ENCODE peak calls at places on chromosomes 16 and 17, in ten cellular contexts. One of them, this sample, is unnamed.

GRCh38 chr16:22813946-22814325 is at the start of gene HS3ST2:
- DNase-seq in uterus: no peak
- DNase-seq in GM19239: no peak
- DNase-seq in effector memory CD8-positive, alpha-beta T cell: no peak
- DNase-seq in fibroblast of mammary gland: peak; percentile 26
- DNase-seq in stimulated activated CD8-positive, alpha-beta memory T cell treated with anti-CD3 and anti-CD28 coated beads, Interleukin-12 subunit alpha, Interleukin-12 subunit beta, amount 100 ng/mL, for 4 hours: no peak
- DNase-seq in naive thymus-derived CD8-positive, alpha-beta T cell: no peak
- DNase-seq in NCI-H69: peak; percentile 53
- DNase-seq in NCI-H345: peak; percentile 9
- DNase-seq in left ventricle myocardium inferior: peak; percentile 35
- DNase-seq in this sample: no peak

GRCh38 chr16:88966986-88967799 is 9.8 kb downstream of the CBFA2T3 start:
- DNase-seq in fibroblast of mammary gland: no peak
- DNase-seq in left ventricle myocardium inferior: no peak
- DNase-seq in GM19239: no peak
- DNase-seq in NCI-H345: no peak
- DNase-seq in effector memory CD8-positive, alpha-beta T cell: no peak
- DNase-seq in NCI-H69: no peak
- DNase-seq in naive thymus-derived CD8-positive, alpha-beta T cell: no peak
- DNase-seq in stimulated activated CD8-positive, alpha-beta memory T cell treated with anti-CD3 and anti-CD28 coated beads, Interleukin-12 subunit alpha, Interleukin-12 subunit beta, amount 100 ng/mL, for 4 hours: no peak
- DNase-seq in uterus: no peak
- DNase-seq in this sample: no peak

GRCh38 chr17:50707296-50708049 is at the start of gene ANKRD40:
- DNase-seq in fibroblast of mammary gland: peak; percentile 91
- DNase-seq in naive thymus-derived CD8-positive, alpha-beta T cell: peak; percentile 93
- DNase-seq in uterus: peak; percentile 93
- DNase-seq in effector memory CD8-positive, alpha-beta T cell: peak; percentile 90
- DNase-seq in GM19239: peak; percentile 67
- DNase-seq in NCI-H69: peak; percentile 94
- DNase-seq in stimulated activated CD8-positive, alpha-beta memory T cell treated with anti-CD3 and anti-CD28 coated beads, Interleukin-12 subunit alpha, Interleukin-12 subunit beta, amount 100 ng/mL, for 4 hours: peak; percentile 83
- DNase-seq in NCI-H345: peak; percentile 87
- DNase-seq in left ventricle myocardium inferior: peak; percentile 90
- DNase-seq in this sample: peak; percentile 94

GRCh38 chr17:7046127-7046724 is 2.3 kb upstream of the SLC16A11 start:
- DNase-seq in naive thymus-derived CD8-positive, alpha-beta T cell: peak; percentile 32
- DNase-seq in left ventricle myocardium inferior: no peak
- DNase-seq in fibroblast of mammary gland: no peak
- DNase-seq in effector memory CD8-positive, alpha-beta T cell: peak; percentile 4
- DNase-seq in stimulated activated CD8-positive, alpha-beta memory T cell treated with anti-CD3 and anti-CD28 coated beads, Interleukin-12 subunit alpha, Interleukin-12 subunit beta, amount 100 ng/mL, for 4 hours: no peak
- DNase-seq in NCI-H345: peak; percentile 72
- DNase-seq in GM19239: no peak
- DNase-seq in uterus: no peak
- DNase-seq in NCI-H69: no peak
- DNase-seq in this sample: no peak

GRCh38 chr17:12388206-12388605 is 277.5 kb upstream of the MYOCD start:
- DNase-seq in effector memory CD8-positive, alpha-beta T cell: no peak
- DNase-seq in NCI-H69: no peak
- DNase-seq in stimulated activated CD8-positive, alpha-beta memory T cell treated with anti-CD3 and anti-CD28 coated beads, Interleukin-12 subunit alpha, Interleukin-12 subunit beta, amount 100 ng/mL, for 4 hours: no peak
- DNase-seq in GM19239: no peak
- DNase-seq in NCI-H345: no peak
- DNase-seq in fibroblast of mammary gland: peak; percentile 78
- DNase-seq in left ventricle myocardium inferior: no peak
- DNase-seq in uterus: no peak
- DNase-seq in naive thymus-derived CD8-positive, alpha-beta T cell: no peak
- DNase-seq in this sample: no peak

GRCh38 chr17:42050360-42051012 is at the start of gene C17orf113:
- DNase-seq in effector memory CD8-positive, alpha-beta T cell: peak; percentile 15
- DNase-seq in uterus: peak; percentile 50
- DNase-seq in fibroblast of mammary gland: peak; percentile 6
- DNase-seq in naive thymus-derived CD8-positive, alpha-beta T cell: peak; percentile 57
- DNase-seq in left ventricle myocardium inferior: peak; percentile 48
- DNase-seq in GM19239: peak; percentile 90
- DNase-seq in NCI-H69: peak; percentile 83
- DNase-seq in stimulated activated CD8-positive, alpha-beta memory T cell treated with anti-CD3 and anti-CD28 coated beads, Interleukin-12 subunit alpha, Interleukin-12 subunit beta, amount 100 ng/mL, for 4 hours: peak; percentile 25
- DNase-seq in NCI-H345: peak; percentile 57
- DNase-seq in this sample: no peak

GRCh38 chr16:71853413-71853812 is 7.6 kb downstream of the ATXN1L start:
- DNase-seq in fibroblast of mammary gland: no peak
- DNase-seq in NCI-H345: no peak
- DNase-seq in stimulated activated CD8-positive, alpha-beta memory T cell treated with anti-CD3 and anti-CD28 coated beads, Interleukin-12 subunit alpha, Interleukin-12 subunit beta, amount 100 ng/mL, for 4 hours: no peak
- DNase-seq in GM19239: peak; percentile 80
- DNase-seq in naive thymus-derived CD8-positive, alpha-beta T cell: no peak
- DNase-seq in effector memory CD8-positive, alpha-beta T cell: no peak
- DNase-seq in uterus: no peak
- DNase-seq in NCI-H69: no peak
- DNase-seq in left ventricle myocardium inferior: no peak
- DNase-seq in this sample: no peak

GRCh38 chr17:49557204-49558024 is 18.3 kb upstream of the NXPH3 start:
- DNase-seq in GM19239: no peak
- DNase-seq in naive thymus-derived CD8-positive, alpha-beta T cell: no peak
- DNase-seq in NCI-H345: peak; percentile 50
- DNase-seq in fibroblast of mammary gland: peak; percentile 57
- DNase-seq in stimulated activated CD8-positive, alpha-beta memory T cell treated with anti-CD3 and anti-CD28 coated beads, Interleukin-12 subunit alpha, Interleukin-12 subunit beta, amount 100 ng/mL, for 4 hours: no peak
- DNase-seq in uterus: no peak
- DNase-seq in effector memory CD8-positive, alpha-beta T cell: peak; percentile 34
- DNase-seq in NCI-H69: peak; percentile 84
- DNase-seq in left ventricle myocardium inferior: no peak
- DNase-seq in this sample: peak; percentile 44

GRCh38 chr17:29936724-29937123 is 4.7 kb upstream of the EFCAB5 start:
- DNase-seq in left ventricle myocardium inferior: no peak
- DNase-seq in stimulated activated CD8-positive, alpha-beta memory T cell treated with anti-CD3 and anti-CD28 coated beads, Interleukin-12 subunit alpha, Interleukin-12 subunit beta, amount 100 ng/mL, for 4 hours: no peak
- DNase-seq in uterus: no peak
- DNase-seq in GM19239: no peak
- DNase-seq in NCI-H69: no peak
- DNase-seq in fibroblast of mammary gland: no peak
- DNase-seq in effector memory CD8-positive, alpha-beta T cell: no peak
- DNase-seq in NCI-H345: no peak
- DNase-seq in naive thymus-derived CD8-positive, alpha-beta T cell: no peak
- DNase-seq in this sample: no peak

GRCh38 chr16:49748322-49748721 is 107.6 kb downstream of the ZNF423 start:
- DNase-seq in left ventricle myocardium inferior: no peak
- DNase-seq in NCI-H345: no peak
- DNase-seq in NCI-H69: peak; percentile 90
- DNase-seq in uterus: peak; percentile 73
- DNase-seq in stimulated activated CD8-positive, alpha-beta memory T cell treated with anti-CD3 and anti-CD28 coated beads, Interleukin-12 subunit alpha, Interleukin-12 subunit beta, amount 100 ng/mL, for 4 hours: no peak
- DNase-seq in fibroblast of mammary gland: peak; percentile 28
- DNase-seq in effector memory CD8-positive, alpha-beta T cell: no peak
- DNase-seq in naive thymus-derived CD8-positive, alpha-beta T cell: no peak
- DNase-seq in GM19239: no peak
- DNase-seq in this sample: no peak

GRCh38 chr17:41392278-41392677 is 5.1 kb downstream of the KRT31 start:
- DNase-seq in NCI-H345: no peak
- DNase-seq in naive thymus-derived CD8-positive, alpha-beta T cell: no peak
- DNase-seq in GM19239: no peak
- DNase-seq in fibroblast of mammary gland: peak; percentile 70
- DNase-seq in effector memory CD8-positive, alpha-beta T cell: no peak
- DNase-seq in left ventricle myocardium inferior: no peak
- DNase-seq in NCI-H69: no peak
- DNase-seq in uterus: no peak
- DNase-seq in stimulated activated CD8-positive, alpha-beta memory T cell treated with anti-CD3 and anti-CD28 coated beads, Interleukin-12 subunit alpha, Interleukin-12 subunit beta, amount 100 ng/mL, for 4 hours: no peak
- DNase-seq in this sample: peak; percentile 46

GRCh38 chr16:58126451-58126968 is 2.7 kb downstream of the CFAP20 start:
- DNase-seq in fibroblast of mammary gland: no peak
- DNase-seq in GM19239: no peak
- DNase-seq in effector memory CD8-positive, alpha-beta T cell: no peak
- DNase-seq in uterus: no peak
- DNase-seq in stimulated activated CD8-positive, alpha-beta memory T cell treated with anti-CD3 and anti-CD28 coated beads, Interleukin-12 subunit alpha, Interleukin-12 subunit beta, amount 100 ng/mL, for 4 hours: no peak
- DNase-seq in NCI-H69: no peak
- DNase-seq in naive thymus-derived CD8-positive, alpha-beta T cell: no peak
- DNase-seq in left ventricle myocardium inferior: no peak
- DNase-seq in NCI-H345: no peak
- DNase-seq in this sample: no peak

GRCh38 chr16:50997679-50998078 is 153.4 kb downstream of the SALL1 start:
- DNase-seq in left ventricle myocardium inferior: no peak
- DNase-seq in fibroblast of mammary gland: no peak
- DNase-seq in GM19239: no peak
- DNase-seq in naive thymus-derived CD8-positive, alpha-beta T cell: no peak
- DNase-seq in NCI-H69: no peak
- DNase-seq in effector memory CD8-positive, alpha-beta T cell: no peak
- DNase-seq in uterus: no peak
- DNase-seq in stimulated activated CD8-positive, alpha-beta memory T cell treated with anti-CD3 and anti-CD28 coated beads, Interleukin-12 subunit alpha, Interleukin-12 subunit beta, amount 100 ng/mL, for 4 hours: no peak
- DNase-seq in NCI-H345: no peak
- DNase-seq in this sample: no peak

GRCh38 chr17:40355123-40355803 is 9.3 kb downstream of the GJD3 start:
- DNase-seq in effector memory CD8-positive, alpha-beta T cell: peak; percentile 82
- DNase-seq in stimulated activated CD8-positive, alpha-beta memory T cell treated with anti-CD3 and anti-CD28 coated beads, Interleukin-12 subunit alpha, Interleukin-12 subunit beta, amount 100 ng/mL, for 4 hours: peak; percentile 51
- DNase-seq in naive thymus-derived CD8-positive, alpha-beta T cell: peak; percentile 84
- DNase-seq in uterus: peak; percentile 86
- DNase-seq in NCI-H69: peak; percentile 41
- DNase-seq in GM19239: peak; percentile 89
- DNase-seq in left ventricle myocardium inferior: peak; percentile 79
- DNase-seq in fibroblast of mammary gland: peak; percentile 61
- DNase-seq in NCI-H345: peak; percentile 20
- DNase-seq in this sample: peak; percentile 40

GRCh38 chr17:44110823-44111633 is 12.4 kb downstream of the HDAC5 start:
- DNase-seq in GM19239: peak; percentile 81
- DNase-seq in NCI-H69: peak; percentile 98
- DNase-seq in left ventricle myocardium inferior: peak; percentile 99
- DNase-seq in naive thymus-derived CD8-positive, alpha-beta T cell: peak; percentile 64
- DNase-seq in stimulated activated CD8-positive, alpha-beta memory T cell treated with anti-CD3 and anti-CD28 coated beads, Interleukin-12 subunit alpha, Interleukin-12 subunit beta, amount 100 ng/mL, for 4 hours: peak; percentile 30
- DNase-seq in fibroblast of mammary gland: peak; percentile 84
- DNase-seq in NCI-H345: peak; percentile 97
- DNase-seq in uterus: peak; percentile 99
- DNase-seq in effector memory CD8-positive, alpha-beta T cell: peak; percentile 21
- DNase-seq in this sample: peak; percentile 90

GRCh38 chr16:67100569-67101300 is 9.0 kb upstream of the PHAF1 start:
- DNase-seq in GM19239: no peak
- DNase-seq in NCI-H69: peak; percentile 6
- DNase-seq in naive thymus-derived CD8-positive, alpha-beta T cell: no peak
- DNase-seq in effector memory CD8-positive, alpha-beta T cell: no peak
- DNase-seq in stimulated activated CD8-positive, alpha-beta memory T cell treated with anti-CD3 and anti-CD28 coated beads, Interleukin-12 subunit alpha, Interleukin-12 subunit beta, amount 100 ng/mL, for 4 hours: no peak
- DNase-seq in NCI-H345: no peak
- DNase-seq in uterus: no peak
- DNase-seq in left ventricle myocardium inferior: no peak
- DNase-seq in fibroblast of mammary gland: peak; percentile 43
- DNase-seq in this sample: peak; percentile 34